ENCODE peak calls at places on chromosome 10, in seven cellular contexts. O is endothelial cell of umbilical vein, E is ascending aorta, S is BJ, P is psoas muscle, B is dorsolateral prefrontal cortex, K is tibial nerve. W is an unnamed sample.

GRCh38 chr10:21649441-21649872 is 115.4 kb downstream of the MLLT10 start:
- DNase-seq in O (no peak), E (no peak), S (no peak), P (no peak), B (no peak), K (no peak), W (no peak)

GRCh38 chr10:8396675-8397074 is 342.2 kb downstream of the GATA3 start:
- DNase-seq in O (no peak), E (no peak), S (no peak), P (no peak), B (no peak), K (no peak), W (no peak)

GRCh38 chr10:128539784-128540759 is 413.8 kb upstream of the MKI67 start:
- DNase-seq in O (no peak), E (no peak), S (no peak), P (no peak), B (no peak), K (no peak), W (no peak)

GRCh38 chr10:71998119-71998839 is 34.1 kb downstream of the CHST3 start:
- DNase-seq in O (no peak), E (no peak), S (no peak), P (no peak), B (peak; percentile 94), K (no peak), W (peak; percentile 76)

GRCh38 chr10:114859227-114859626 is 37.6 kb downstream of the FHIP2A start:
- DNase-seq in O (no peak), E (no peak), S (no peak), P (no peak), B (no peak), K (no peak), W (peak; percentile 25)

GRCh38 chr10:104348601-104349000 is 5.0 kb upstream of the CFAP58 start:
- DNase-seq in O (no peak), E (no peak), S (no peak), P (no peak), B (no peak), K (no peak), W (no peak)

GRCh38 chr10:126240483-126240882 is 147.8 kb downstream of the ADAM12 start:
- DNase-seq in O (no peak), E (no peak), S (no peak), P (no peak), B (no peak), K (no peak), W (no peak)

GRCh38 chr10:70576803-70577517 is 25.6 kb downstream of the PRF1 start:
- DNase-seq in O (no peak), E (no peak), S (no peak), P (no peak), B (no peak), K (no peak), W (no peak)

GRCh38 chr10:130254168-130255061 is 118.2 kb downstream of the GLRX3 start:
- DNase-seq in O (no peak), E (no peak), S (no peak), P (no peak), B (no peak), K (no peak), W (no peak)

GRCh38 chr10:70899096-70899495 is 10.7 kb upstream of the PCBD1 start:
- DNase-seq in O (no peak), E (no peak), S (no peak), P (no peak), B (no peak), K (no peak), W (no peak)

GRCh38 chr10:126135939-126136595 is 239.7 kb downstream of the FANK1 start:
- DNase-seq in O (no peak), E (peak; percentile 12), S (no peak), P (no peak), B (no peak), K (no peak), W (no peak)

GRCh38 chr10:73997479-73997805 is 474 bp upstream of the VCL start:
- DNase-seq in O (no peak), E (no peak), S (no peak), P (no peak), B (no peak), K (no peak), W (no peak)

GRCh38 chr10:96709525-96709924 is 10.8 kb downstream of the PIK3AP1 start:
- DNase-seq in O (no peak), E (no peak), S (no peak), P (no peak), B (no peak), K (no peak), W (no peak)

GRCh38 chr10:21888959-21889358 is 114.6 kb downstream of the DNAJC1 start:
- DNase-seq in O (no peak), E (no peak), S (no peak), P (no peak), B (no peak), K (no peak), W (no peak)

GRCh38 chr10:112759519-112759918 is 190.5 kb upstream of the TCF7L2 start:
- DNase-seq in O (no peak), E (no peak), S (no peak), P (no peak), B (no peak), K (no peak), W (no peak)

GRCh38 chr10:11095374-11095785 is 77.7 kb downstream of the CELF2 start:
- DNase-seq in O (no peak), E (no peak), S (no peak), P (no peak), B (no peak), K (no peak), W (no peak)

GRCh38 chr10:113267616-113268015 is 285.2 kb upstream of the HABP2 start:
- DNase-seq in O (no peak), E (no peak), S (no peak), P (no peak), B (no peak), K (no peak), W (no peak)

GRCh38 chr10:101222247-101222531 is 7.1 kb downstream of the LBX1 start:
- DNase-seq in O (no peak), E (no peak), S (no peak), P (no peak), B (no peak), K (no peak), W (no peak)

GRCh38 chr10:101224910-101225823 is 4.1 kb downstream of the LBX1 start:
- DNase-seq in O (no peak), E (no peak), S (no peak), P (no peak), B (no peak), K (no peak), W (no peak)

GRCh38 chr10:101222683-101223273 is 6.5 kb downstream of the LBX1 start:
- DNase-seq in O (no peak), E (no peak), S (no peak), P (no peak), B (no peak), K (no peak), W (no peak)

GRCh38 chr10:101224060-101224909 is 5.0 kb downstream of the LBX1 start:
- DNase-seq in O (no peak), E (no peak), S (no peak), P (no peak), B (no peak), K (no peak), W (no peak)

DNA sequence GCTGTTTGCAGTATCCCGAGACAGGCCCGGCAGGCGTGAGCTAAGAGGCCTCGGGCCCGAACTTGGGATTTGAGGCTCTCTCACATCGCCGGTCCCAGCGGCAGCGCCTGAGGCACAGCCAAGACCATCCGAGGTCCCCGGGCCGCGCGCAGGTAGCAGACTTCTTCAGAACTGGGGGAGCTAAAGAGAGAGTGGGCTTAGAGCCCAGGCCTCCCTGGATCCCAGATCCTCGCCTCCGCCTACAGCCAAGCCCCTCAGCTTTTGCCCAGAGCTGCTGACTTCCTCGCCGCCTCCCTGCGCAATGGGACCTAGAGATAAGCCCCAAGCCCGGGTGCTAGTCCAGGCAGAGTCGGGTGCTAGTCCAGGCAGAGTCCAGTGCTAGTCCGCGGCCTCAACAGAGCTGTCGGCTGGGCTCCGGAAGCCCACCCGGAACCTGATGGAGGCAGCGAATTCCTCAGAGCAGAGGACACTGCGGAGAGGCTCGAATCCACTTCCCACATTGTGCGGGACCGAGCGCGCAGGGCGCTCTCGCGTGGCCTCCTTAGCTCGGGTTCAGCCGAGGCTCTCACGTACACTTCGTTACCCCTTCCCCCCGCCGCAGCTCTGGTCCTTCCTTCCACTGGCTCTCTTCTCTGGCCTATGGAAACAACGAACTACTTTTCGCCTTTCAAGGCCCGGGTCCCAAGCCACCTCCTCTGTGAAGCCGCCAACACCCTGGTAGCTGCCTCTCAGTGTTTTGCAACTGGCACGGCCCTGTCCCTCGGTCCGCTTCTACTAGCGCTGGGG is 5.8 kb downstream of the LBX1 start:
- DNase-seq in O (no peak), E (no peak), S (no peak), P (no peak), B (no peak), K (no peak), W (no peak)
- H3K4me3 ChIP-seq in O (no peak overlapping the region), E (peak overlapping the region; percentile 52), S (no peak overlapping the region), P (peak overlapping the region; percentile 86), B (peak overlapping the region; percentile 19), K (peak overlapping the region; percentile 45), W (no peak overlapping the region)

GRCh38 chr10:90856964-90857634 is 740 bp downstream of the HTR7 start:
- DNase-seq in O (no peak), E (no peak), S (no peak), P (no peak), B (no peak), K (no peak), W (no peak)

GRCh38 chr10:90858489-90858968 is 690 bp upstream of the HTR7 start:
- DNase-seq in O (no peak), E (no peak), S (no peak), P (no peak), B (no peak), K (no peak), W (no peak)

GRCh38 chr10:90857635-90858488 is at the start of gene HTR7:
- DNase-seq in O (peak; percentile 44), E (peak; percentile 73), S (no peak), P (peak; percentile 62), B (peak; percentile 6), K (peak; percentile 28), W (peak; percentile 53)

GRCh38 chr10:90855126-90855525 is 2.7 kb downstream of the HTR7 start:
- DNase-seq in O (no peak), E (no peak), S (no peak), P (no peak), B (no peak), K (no peak), W (no peak)

DNA sequence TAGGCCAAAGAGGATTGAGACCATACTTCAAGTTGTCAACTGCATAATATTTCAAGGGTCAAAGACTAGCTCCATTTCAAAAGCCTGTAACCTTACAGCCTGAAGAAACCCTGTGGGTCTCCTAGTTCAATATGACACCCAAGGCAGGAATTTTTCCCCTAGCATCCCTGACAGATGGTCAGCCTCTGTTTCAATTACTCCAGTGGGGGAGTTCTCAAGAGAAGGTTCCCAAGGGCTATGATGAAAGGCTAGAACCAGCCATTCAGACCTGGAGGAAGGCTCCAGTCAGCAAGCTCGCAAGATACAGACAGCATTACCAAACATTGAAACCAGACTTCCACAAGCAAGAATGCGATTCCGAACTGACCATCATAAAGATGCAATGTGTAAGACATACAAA is 1.6 kb downstream of the HTR7 start:
- DNase-seq in O (no peak), E (no peak), S (no peak), P (no peak), B (no peak), K (no peak), W (no peak)
- H3K4me3 ChIP-seq in O (no peak overlapping the region), E (no peak overlapping the region), S (no peak overlapping the region), P (peak overlapping the region; percentile 69), B (peak overlapping the region; percentile 61), K (peak overlapping the region; percentile 79), W (no peak overlapping the region)

GRCh38 chr10:31395695-31396094 is 76.7 kb downstream of the ZEB1 start:
- DNase-seq in O (no peak), E (no peak), S (no peak), P (no peak), B (no peak), K (no peak), W (no peak)
- H3K4me3 ChIP-seq in O (no peak overlapping the region), E (no peak overlapping the region), S (no peak overlapping the region), P (peak overlapping the region; percentile 45), B (no peak overlapping the region), K (no peak overlapping the region), W (no peak overlapping the region)

GRCh38 chr10:103153302-103153759 is 39.7 kb downstream of the NT5C2 start:
- DNase-seq in O (peak; percentile 59), E (no peak), S (no peak), P (no peak), B (peak; percentile 37), K (no peak), W (peak; percentile 56)
- H3K4me3 ChIP-seq in O (no peak overlapping the region), E (no peak overlapping the region), S (peak overlapping the region; percentile 16), P (peak overlapping the region; percentile 45), B (peak overlapping the region; percentile 12), K (peak overlapping the region; percentile 28), W (no peak overlapping the region)